ENCODE peak calls at places on chromosome 11, in four cellular contexts. Y is mammary epithelial cell, K is right cardiac atrium, U is Caco-2. B is an unnamed sample.

GRCh38 chr11:75813622-75814039 is 1.4 kb upstream of the UVRAG start:
- DNase-seq in Y (peak; percentile 85), K (no peak), U (no peak), B (no peak)

GRCh38 chr11:121038642-121039409 is 14.9 kb downstream of the TBCEL start:
- DNase-seq in Y (no peak), K (no peak), U (peak; percentile 45), B (no peak)

GRCh38 chr11:126359431-126360048 is 4.1 kb downstream of the ST3GAL4 start:
- DNase-seq in Y (no peak), K (peak; percentile 93), U (no peak), B (peak; percentile 66)

GRCh38 chr11:111944651-111945051 is 7.5 kb downstream of the DIXDC1 start:
- DNase-seq in Y (peak; percentile 88), K (no peak), U (no peak), B (no peak)

GRCh38 chr11:7490054-7490453 is 4.7 kb downstream of the OLFML1 start:
- DNase-seq in Y (peak; percentile 29), K (no peak), U (no peak), B (no peak)

GRCh38 chr11:45927684-45928413 is 5.4 kb downstream of the LARGE2 start:
- DNase-seq in Y (no peak), K (peak; percentile 43), U (no peak), B (no peak)

GRCh38 chr11:61955416-61956135 is 5.4 kb downstream of the BEST1 start:
- DNase-seq in Y (no peak), K (peak; percentile 78), U (no peak), B (no peak)

GRCh38 chr11:77361184-77361583 is 59.7 kb upstream of the GDPD4 start:
- DNase-seq in Y (peak; percentile 25), K (no peak), U (peak; percentile 37), B (no peak)

GRCh38 chr11:57356179-57356757 is 18.1 kb downstream of the P2RX3 start:
- DNase-seq in Y (no peak), K (no peak), U (no peak), B (no peak)

GRCh38 chr11:71120346-71120963 is 131.9 kb downstream of the SHANK2 start:
- DNase-seq in Y (peak; percentile 48), K (no peak), U (peak; percentile 70), B (no peak)

GRCh38 chr11:124841186-124841585 is 24.0 kb upstream of the ROBO3 start:
- DNase-seq in Y (peak; percentile 20), K (no peak), U (no peak), B (no peak)

GRCh38 chr11:84687433-84687832 is 939.7 kb downstream of the DLG2 start:
- DNase-seq in Y (peak; percentile 39), K (no peak), U (no peak), B (no peak)

GRCh38 chr11:118227865-118228785 is 3.3 kb upstream of the JAML start:
- DNase-seq in Y (no peak), K (no peak), U (no peak), B (no peak)
- H3K4me1 ChIP-seq in Y (no peaks in the 10 kb centered on the region), K (no peaks in the 10 kb centered on the region), U (peaks cover under 1% of the 10 kb centered on the region), B (no peaks in the 10 kb centered on the region)

GRCh38 chr11:102319544-102319943 is 2.3 kb downstream of the BIRC3 start:
- DNase-seq in Y (no peak), K (no peak), U (no peak), B (no peak)
- H3K4me1 ChIP-seq in Y (peaks cover 37% of the 10 kb centered on the region), K (peaks cover 4% of the 10 kb centered on the region), U (peaks cover 12% of the 10 kb centered on the region), B (no peaks in the 10 kb centered on the region)

DNA sequence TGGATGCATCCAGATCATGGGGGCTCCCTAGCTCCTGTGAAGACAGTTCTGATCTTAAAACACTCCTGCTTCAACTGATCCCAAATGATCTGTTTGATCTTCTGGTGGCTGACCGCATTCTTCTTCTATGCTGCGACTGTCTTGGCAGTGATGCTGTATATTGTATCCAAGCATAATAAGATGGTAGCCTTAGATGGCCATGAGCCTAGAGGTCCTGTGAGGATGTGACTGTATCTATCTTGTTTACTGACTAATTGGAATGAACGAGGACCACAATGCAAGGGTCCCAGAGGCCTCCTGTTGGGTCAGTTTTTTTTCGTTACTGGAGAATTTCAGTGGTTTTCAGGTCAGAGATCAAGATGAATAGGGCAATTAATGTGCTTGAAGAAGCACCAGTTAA is 7.1 kb upstream of the MPEG1 start:
- DNase-seq in Y (no peak), K (no peak), U (no peak), B (no peak)
- H3K4me1 ChIP-seq in Y (peaks cover 23% of the 10 kb centered on the region), K (peaks cover 7% of the 10 kb centered on the region), U (no peaks in the 10 kb centered on the region), B (no peaks in the 10 kb centered on the region)

DNA sequence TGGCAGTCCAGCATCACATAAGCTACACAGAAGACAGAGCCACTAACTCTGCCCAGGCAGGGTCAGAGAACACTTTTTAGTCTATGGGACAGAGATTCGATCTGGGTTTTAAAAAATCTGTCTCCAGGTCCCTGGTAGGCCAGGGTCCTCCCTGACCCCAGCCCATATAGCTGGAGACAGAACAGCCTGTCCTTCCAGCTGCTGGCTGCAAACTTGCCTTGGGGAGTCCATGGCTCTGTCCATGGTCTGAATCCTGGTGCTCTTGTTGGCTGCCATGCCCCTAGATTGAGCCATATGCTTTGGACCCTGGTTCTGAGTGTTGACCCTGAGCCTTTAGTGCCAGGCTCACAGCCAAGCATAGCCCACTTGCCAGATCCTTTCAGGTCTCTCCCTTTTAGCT is 13.3 kb upstream of the LIPT2 start:
- DNase-seq in Y (no peak), K (no peak), U (no peak), B (no peak)
- H3K4me1 ChIP-seq in Y (peaks cover 11% of the 10 kb centered on the region), K (no peaks in the 10 kb centered on the region), U (no peaks in the 10 kb centered on the region), B (no peaks in the 10 kb centered on the region)

GRCh38 chr11:13966486-13966885 is 4.0 kb downstream of the SPON1 start:
- DNase-seq in Y (no peak), K (no peak), U (no peak), B (no peak)
- H3K4me1 ChIP-seq in Y (peaks cover 10% of the 10 kb centered on the region), K (peaks cover 2% of the 10 kb centered on the region), U (peaks cover 45% of the 10 kb centered on the region), B (no peaks in the 10 kb centered on the region)

DNA sequence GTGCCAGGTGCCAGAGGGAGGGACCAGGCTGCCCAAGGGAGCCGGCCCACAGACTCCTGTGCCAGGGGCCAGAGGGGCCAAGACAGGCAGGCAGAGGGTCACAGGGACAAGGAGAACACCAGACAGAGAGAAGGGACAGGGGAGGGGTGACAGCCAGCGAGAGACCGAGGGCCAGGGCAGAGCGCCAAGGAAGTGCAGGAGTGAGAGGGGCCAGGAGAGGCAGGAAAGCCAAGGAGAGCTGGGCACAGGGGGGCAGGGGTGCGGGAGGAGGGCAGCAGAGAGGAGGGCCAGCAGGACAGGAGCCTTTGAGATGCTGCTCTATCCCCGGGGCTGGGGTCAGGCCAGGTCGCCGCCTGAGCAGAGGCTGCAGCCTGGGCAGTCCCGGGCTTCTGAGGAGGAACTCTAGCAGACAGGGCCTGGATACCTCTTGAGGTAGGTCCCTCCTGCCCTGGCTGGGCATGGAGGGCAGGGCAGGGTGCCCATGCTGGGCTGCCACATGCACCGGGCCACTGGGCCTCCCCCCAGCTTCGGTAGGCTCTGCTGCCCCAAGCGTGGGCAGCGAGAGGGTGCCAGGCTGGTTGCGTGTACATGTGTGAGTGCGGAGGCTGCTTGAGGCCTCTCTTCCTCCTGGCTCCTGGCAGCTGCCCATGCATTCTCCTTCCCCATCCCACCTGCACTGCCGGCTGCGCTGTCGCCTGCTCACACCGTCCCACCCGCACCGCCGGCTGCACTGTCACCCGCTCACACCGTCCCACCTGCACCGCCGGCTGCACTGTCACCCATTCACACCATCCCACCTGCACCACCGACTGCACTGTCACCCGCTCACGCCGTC is 12.2 kb downstream of the LSP1 start:
- DNase-seq in Y (no peak), K (peak; percentile 81), U (no peak), B (no peak)
- H3K4me1 ChIP-seq in Y (peaks cover 22% of the 10 kb centered on the region), K (peaks cover 8% of the 10 kb centered on the region), U (peaks cover 7% of the 10 kb centered on the region), B (peaks cover 6% of the 10 kb centered on the region)

GRCh38 chr11:64229959-64230208 is 464 bp upstream of the DNAJC4 start:
- DNase-seq in Y (no peak), K (no peak), U (no peak), B (no peak)
- H3K4me1 ChIP-seq in Y (peaks cover 43% of the 10 kb centered on the region), K (peaks cover 5% of the 10 kb centered on the region), U (peaks cover 36% of the 10 kb centered on the region), B (no peaks in the 10 kb centered on the region)

GRCh38 chr11:59175104-59175503 is 3.2 kb downstream of the DTX4 start:
- DNase-seq in Y (no peak), K (no peak), U (no peak), B (no peak)

GRCh38 chr11:59173080-59173963 is 1.4 kb downstream of the DTX4 start:
- DNase-seq in Y (peak; percentile 48), K (peak; percentile 69), U (peak; percentile 58), B (no peak)

GRCh38 chr11:59173964-59174663 is 2.2 kb downstream of the DTX4 start:
- DNase-seq in Y (peak; percentile 78), K (no peak), U (peak; percentile 94), B (no peak)

GRCh38 chr11:59176330-59176729 is 4.4 kb downstream of the DTX4 start:
- DNase-seq in Y (no peak), K (no peak), U (no peak), B (no peak)

DNA sequence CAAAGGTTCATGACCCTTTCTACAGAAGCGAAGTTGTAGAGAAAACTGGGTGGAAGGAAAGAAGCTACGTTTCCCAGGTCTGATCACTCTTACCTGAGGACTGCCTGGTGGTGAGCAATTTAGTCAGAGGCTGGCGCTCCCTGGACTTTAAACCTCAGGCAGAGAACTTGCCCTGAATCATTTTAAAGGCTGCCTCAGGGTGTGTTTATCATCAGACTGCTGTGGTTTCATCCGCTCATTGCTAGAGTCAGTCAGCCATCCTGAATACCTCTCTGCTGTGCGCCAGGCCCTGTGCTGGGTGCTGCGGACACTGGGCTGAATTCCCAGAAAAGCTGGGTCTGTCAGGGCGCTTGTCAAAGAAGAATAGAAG is 2.7 kb downstream of the DTX4 start:
- DNase-seq in Y (peak; percentile 94), K (no peak), U (peak; percentile 59), B (no peak)
- H3K4me1 ChIP-seq in Y (peaks cover 39% of the 10 kb centered on the region), K (no peaks in the 10 kb centered on the region), U (peaks cover 21% of the 10 kb centered on the region), B (no peaks in the 10 kb centered on the region)

GRCh38 chr11:65382036-65382803 is at the start of gene SLC25A45:
- DNase-seq in Y (peak; percentile 100), K (peak; percentile 97), U (peak; percentile 94), B (peak; percentile 88)

GRCh38 chr11:65383778-65384177 is 1.3 kb upstream of the SLC25A45 start:
- DNase-seq in Y (no peak), K (no peak), U (no peak), B (no peak)

GRCh38 chr11:65386307-65387081 is at the start of gene FRMD8:
- DNase-seq in Y (peak; percentile 81), K (peak; percentile 98), U (peak; percentile 93), B (peak; percentile 84)

GRCh38 chr11:65382804-65383368 is 440 bp upstream of the SLC25A45 start:
- DNase-seq in Y (no peak), K (no peak), U (no peak), B (peak; percentile 80)

GRCh38 chr11:65384301-65384889 is 1.9 kb upstream of the SLC25A45 start:
- DNase-seq in Y (peak; percentile 19), K (no peak), U (no peak), B (no peak)
- H3K4me1 ChIP-seq in Y (peaks cover 68% of the 10 kb centered on the region), K (peaks cover 6% of the 10 kb centered on the region), U (peaks cover 44% of the 10 kb centered on the region), B (no peaks in the 10 kb centered on the region)

B was measured in BE2C.